ENCODE peak calls at places on chromosomes 12 and 14, in eight cellular contexts. Z, E, D, J, S, A, I and M are unnamed samples.

GRCh38 chr12:75630091-75630490 is 118.7 kb upstream of the KRR1 start:
- DNase-seq in I (no peak), S (no peak), D (no peak), A (no peak), Z (no peak), E (no peak), J (no peak), M (no peak)

GRCh38 chr12:104473374-104473983 is 16.7 kb downstream of the CHST11 start:
- DNase-seq in E (no peak), S (no peak), D (no peak), Z (no peak), I (peak), A (no peak), J (no peak), M (no peak)

GRCh38 chr14:72792051-72792788 is 101.7 kb downstream of the DPF3 start:
- DNase-seq in E (no peak), A (peak), S (no peak), Z (no peak), I (peak), D (no peak), J (no peak), M (no peak)

GRCh38 chr12:110104188-110104969 is 19.8 kb upstream of the IFT81 start:
- DNase-seq in Z (no peak), D (no peak), E (no peak), A (no peak), I (no peak), S (no peak), J (no peak), M (no peak)

GRCh38 chr14:37202265-37202664 is 4.5 kb downstream of the MIPOL1 start:
- DNase-seq in E (no peak), J (no peak), I (no peak), S (no peak), D (no peak), A (no peak), Z (no peak), M (no peak)

GRCh38 chr12:10551375-10551774 is 45.7 kb downstream of the EIF2S3B start:
- DNase-seq in S (no peak), D (no peak), J (no peak), A (no peak), I (no peak), E (no peak), Z (no peak), M (no peak)

GRCh38 chr12:101087903-101088302 is 122.1 kb downstream of the SLC5A8 start:
- DNase-seq in E (no peak), Z (no peak), A (no peak), I (no peak), D (no peak), J (no peak), S (no peak), M (no peak)

GRCh38 chr12:122894173-122895121 is 1.5 kb downstream of the VPS37B start:
- DNase-seq in I (no peak), D (no peak), S (no peak), J (peak), Z (no peak), E (no peak), A (peak), M (no peak)

GRCh38 chr12:54413284-54414190 is 5.5 kb downstream of the ITGA5 start:
- DNase-seq in J (peak), S (peak), I (no peak), A (no peak), Z (peak), E (no peak), D (no peak), M (peak)

GRCh38 chr14:67487937-67488893 is at the start of gene TMEM229B:
- DNase-seq in Z (peak), E (no peak), J (peak), S (peak), I (no peak), D (no peak), A (peak), M (peak)

GRCh38 chr12:103672401-103673119 is 85.5 kb downstream of the STAB2 start:
- DNase-seq in S (no peak), J (no peak), D (no peak), A (no peak), E (no peak), I (no peak), Z (no peak), M (no peak)

GRCh38 chr12:42568952-42569916 is 20.3 kb downstream of the PRICKLE1 start:
- DNase-seq in Z (no peak), A (no peak), E (no peak), J (peak), I (peak), D (no peak), S (no peak), M (no peak)